ENCODE peak calls at places on chromosomes 3 and 15, in seven cellular contexts. One of them, this sample, is unnamed.

GRCh38 chr3:120749843-120750242 is 7.3 kb downstream of the GTF2E1 start:
- DNase-seq in CD4-positive, alpha-beta T cell: no peak
- DNase-seq in lung: no peak
- DNase-seq in IMR-90: no peak
- DNase-seq in foreskin keratinocyte: no peak
- DNase-seq in GM06990: no peak
- DNase-seq in heart left ventricle: no peak
- DNase-seq in this sample: peak

GRCh38 chr15:90211440-90212168 is 10.5 kb downstream of the SEMA4B start:
- DNase-seq in CD4-positive, alpha-beta T cell: no peak
- DNase-seq in lung: no peak
- DNase-seq in IMR-90: peak
- DNase-seq in foreskin keratinocyte: peak
- DNase-seq in GM06990: no peak
- DNase-seq in heart left ventricle: peak
- DNase-seq in this sample: peak

GRCh38 chr3:7307410-7307809 is 446.5 kb downstream of the GRM7 start:
- DNase-seq in CD4-positive, alpha-beta T cell: no peak
- DNase-seq in lung: no peak
- DNase-seq in IMR-90: no peak
- DNase-seq in foreskin keratinocyte: no peak
- DNase-seq in GM06990: no peak
- DNase-seq in heart left ventricle: no peak
- DNase-seq in this sample: no peak

GRCh38 chr15:76935620-76936019 is 4.1 kb downstream of the RCN2 start:
- DNase-seq in CD4-positive, alpha-beta T cell: no peak
- DNase-seq in lung: no peak
- DNase-seq in IMR-90: no peak
- DNase-seq in foreskin keratinocyte: no peak
- DNase-seq in GM06990: peak
- DNase-seq in heart left ventricle: no peak
- DNase-seq in this sample: no peak

GRCh38 chr3:51539291-51539891 is 872 bp downstream of the RAD54L2 start:
- DNase-seq in CD4-positive, alpha-beta T cell: peak
- DNase-seq in lung: no peak
- DNase-seq in IMR-90: peak
- DNase-seq in foreskin keratinocyte: peak
- DNase-seq in GM06990: peak
- DNase-seq in heart left ventricle: no peak
- DNase-seq in this sample: peak

GRCh38 chr3:50572158-50572557 is 2.8 kb downstream of the HEMK1 start:
- DNase-seq in CD4-positive, alpha-beta T cell: peak
- DNase-seq in lung: peak
- DNase-seq in IMR-90: peak
- DNase-seq in foreskin keratinocyte: peak
- DNase-seq in GM06990: peak
- DNase-seq in heart left ventricle: peak
- DNase-seq in this sample: peak

GRCh38 chr3:44893097-44893496 is 18.7 kb downstream of the TGM4 start:
- DNase-seq in CD4-positive, alpha-beta T cell: no peak
- DNase-seq in lung: no peak
- DNase-seq in IMR-90: peak
- DNase-seq in foreskin keratinocyte: peak
- DNase-seq in GM06990: no peak
- DNase-seq in heart left ventricle: no peak
- DNase-seq in this sample: peak

GRCh38 chr3:53375019-53375418 is 27.7 kb upstream of the DCP1A start:
- DNase-seq in CD4-positive, alpha-beta T cell: no peak
- DNase-seq in lung: peak
- DNase-seq in IMR-90: peak
- DNase-seq in foreskin keratinocyte: peak
- DNase-seq in GM06990: no peak
- DNase-seq in heart left ventricle: peak
- DNase-seq in this sample: peak

GRCh38 chr15:28021281-28022039 is 77.7 kb downstream of the OCA2 start:
- DNase-seq in CD4-positive, alpha-beta T cell: no peak
- DNase-seq in lung: peak
- DNase-seq in IMR-90: peak
- DNase-seq in foreskin keratinocyte: peak
- DNase-seq in GM06990: no peak
- DNase-seq in heart left ventricle: peak
- DNase-seq in this sample: no peak

GRCh38 chr15:33068531-33068990 is 126.0 kb downstream of the FMN1 start:
- DNase-seq in CD4-positive, alpha-beta T cell: no peak
- DNase-seq in lung: peak
- DNase-seq in IMR-90: no peak
- DNase-seq in foreskin keratinocyte: peak
- DNase-seq in GM06990: no peak
- DNase-seq in heart left ventricle: peak
- DNase-seq in this sample: peak

GRCh38 chr3:136473716-136474326 is 223.7 kb downstream of the PCCB start:
- DNase-seq in CD4-positive, alpha-beta T cell: no peak
- DNase-seq in lung: no peak
- DNase-seq in IMR-90: peak
- DNase-seq in foreskin keratinocyte: no peak
- DNase-seq in GM06990: no peak
- DNase-seq in heart left ventricle: no peak
- DNase-seq in this sample: no peak

GRCh38 chr15:44153352-44153751 is 41.7 kb downstream of the FRMD5 start:
- DNase-seq in CD4-positive, alpha-beta T cell: no peak
- DNase-seq in lung: no peak
- DNase-seq in IMR-90: peak
- DNase-seq in foreskin keratinocyte: no peak
- DNase-seq in GM06990: no peak
- DNase-seq in heart left ventricle: no peak
- DNase-seq in this sample: no peak

GRCh38 chr15:60557157-60557556 is 78.2 kb upstream of the ICE2 start:
- DNase-seq in CD4-positive, alpha-beta T cell: no peak
- DNase-seq in lung: no peak
- DNase-seq in IMR-90: peak
- DNase-seq in foreskin keratinocyte: no peak
- DNase-seq in GM06990: peak
- DNase-seq in heart left ventricle: no peak
- DNase-seq in this sample: no peak

GRCh38 chr3:105177558-105177957 is 189.2 kb upstream of the ALCAM start:
- DNase-seq in CD4-positive, alpha-beta T cell: no peak
- DNase-seq in lung: no peak
- DNase-seq in IMR-90: peak
- DNase-seq in foreskin keratinocyte: no peak
- DNase-seq in GM06990: no peak
- DNase-seq in heart left ventricle: no peak
- DNase-seq in this sample: no peak

GRCh38 chr15:48862705-48863104 is 15.2 kb upstream of the EID1 start:
- DNase-seq in CD4-positive, alpha-beta T cell: no peak
- DNase-seq in lung: no peak
- DNase-seq in IMR-90: no peak
- DNase-seq in foreskin keratinocyte: no peak
- DNase-seq in GM06990: no peak
- DNase-seq in heart left ventricle: no peak
- DNase-seq in this sample: no peak

GRCh38 chr3:28727321-28727720 is 378.7 kb upstream of the AZI2 start:
- DNase-seq in CD4-positive, alpha-beta T cell: no peak
- DNase-seq in lung: no peak
- DNase-seq in IMR-90: no peak
- DNase-seq in foreskin keratinocyte: no peak
- DNase-seq in GM06990: no peak
- DNase-seq in heart left ventricle: no peak
- DNase-seq in this sample: no peak

DNA sequence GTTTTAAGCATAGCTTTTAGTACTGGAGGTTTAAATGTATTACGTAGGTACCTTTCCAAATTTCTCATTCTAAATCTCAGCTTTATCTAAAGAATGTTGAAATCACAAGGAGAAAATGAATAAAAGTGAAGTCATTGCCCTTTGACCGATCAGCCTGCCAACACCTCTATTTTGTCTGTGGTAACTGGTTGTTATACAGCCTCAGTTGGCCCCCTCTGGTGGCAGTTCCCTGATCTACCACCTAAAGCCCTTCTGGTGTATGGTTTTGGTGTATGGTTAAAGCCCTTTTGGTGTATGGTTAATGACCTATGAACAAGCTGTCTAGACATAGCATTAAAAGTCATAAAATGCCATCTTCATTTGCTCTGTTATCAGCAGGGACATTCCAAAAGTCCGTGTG is 378.2 kb upstream of the AZI2 start:
- DNase-seq in CD4-positive, alpha-beta T cell: no peak
- DNase-seq in lung: peak
- DNase-seq in IMR-90: no peak
- DNase-seq in foreskin keratinocyte: peak
- DNase-seq in GM06990: no peak
- DNase-seq in heart left ventricle: peak
- DNase-seq in this sample: peak
- TF ChIP-seq CTCF in CD4-positive, alpha-beta T cell: no peak
- TF ChIP-seq CTCF in lung: peak
- TF ChIP-seq CTCF in IMR-90: peak
- TF ChIP-seq CTCF in foreskin keratinocyte: peak
- TF ChIP-seq CTCF in GM06990: peak
- TF ChIP-seq CTCF in heart left ventricle: peak
- TF ChIP-seq CTCF in this sample: peak

GRCh38 chr3:58333206-58334012 is 717 bp downstream of the PXK start:
- DNase-seq in CD4-positive, alpha-beta T cell: no peak
- DNase-seq in lung: no peak
- DNase-seq in IMR-90: no peak
- DNase-seq in foreskin keratinocyte: no peak
- DNase-seq in GM06990: peak
- DNase-seq in heart left ventricle: peak
- DNase-seq in this sample: peak
- TF ChIP-seq CTCF in CD4-positive, alpha-beta T cell: no peak
- TF ChIP-seq CTCF in lung: no peak
- TF ChIP-seq CTCF in IMR-90: no peak
- TF ChIP-seq CTCF in foreskin keratinocyte: peak
- TF ChIP-seq CTCF in GM06990: peak
- TF ChIP-seq CTCF in heart left ventricle: no peak
- TF ChIP-seq CTCF in this sample: no peak

DNA sequence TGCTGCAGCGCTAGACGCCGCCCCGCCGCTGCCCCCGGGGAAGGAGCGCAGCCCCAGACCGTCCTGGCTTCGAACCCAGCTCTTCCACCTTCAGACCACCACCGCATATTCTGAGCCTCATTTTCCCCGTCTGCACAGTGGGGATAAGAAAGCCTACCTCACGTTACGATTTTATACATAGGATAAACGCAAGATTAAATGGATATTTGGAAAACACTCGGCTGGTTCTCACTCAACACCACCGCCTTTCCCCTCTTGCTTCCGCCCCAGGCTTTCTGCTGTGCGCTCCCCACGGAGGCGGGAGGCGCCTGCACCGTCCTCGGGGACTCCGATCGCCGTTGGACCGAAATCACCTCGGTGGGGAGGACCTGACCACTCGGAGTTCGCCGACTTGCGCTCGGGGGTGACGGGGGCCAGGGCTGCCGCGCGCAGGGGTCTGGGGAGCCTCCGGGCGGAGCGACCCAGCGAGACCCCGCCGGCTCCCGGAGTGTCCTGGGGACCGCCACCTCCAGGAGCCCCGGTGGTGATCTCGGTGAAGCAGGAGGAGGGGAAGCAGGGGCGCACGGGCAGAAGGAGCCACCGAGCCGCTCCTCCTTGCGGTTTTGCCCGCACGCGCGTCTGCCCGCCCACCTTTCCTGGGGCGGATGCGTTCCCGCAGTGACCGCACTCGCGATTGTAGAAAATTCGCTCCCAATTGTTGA is 4.0 kb downstream of the FBXL22 start:
- DNase-seq in CD4-positive, alpha-beta T cell: peak
- DNase-seq in lung: no peak
- DNase-seq in IMR-90: peak
- DNase-seq in foreskin keratinocyte: peak
- DNase-seq in GM06990: no peak
- DNase-seq in heart left ventricle: peak
- DNase-seq in this sample: peak
- TF ChIP-seq CTCF in CD4-positive, alpha-beta T cell: no peak
- TF ChIP-seq CTCF in lung: no peak
- TF ChIP-seq CTCF in IMR-90: no peak
- TF ChIP-seq CTCF in foreskin keratinocyte: peak
- TF ChIP-seq CTCF in GM06990: no peak
- TF ChIP-seq CTCF in heart left ventricle: peak
- TF ChIP-seq CTCF in this sample: no peak

DNA sequence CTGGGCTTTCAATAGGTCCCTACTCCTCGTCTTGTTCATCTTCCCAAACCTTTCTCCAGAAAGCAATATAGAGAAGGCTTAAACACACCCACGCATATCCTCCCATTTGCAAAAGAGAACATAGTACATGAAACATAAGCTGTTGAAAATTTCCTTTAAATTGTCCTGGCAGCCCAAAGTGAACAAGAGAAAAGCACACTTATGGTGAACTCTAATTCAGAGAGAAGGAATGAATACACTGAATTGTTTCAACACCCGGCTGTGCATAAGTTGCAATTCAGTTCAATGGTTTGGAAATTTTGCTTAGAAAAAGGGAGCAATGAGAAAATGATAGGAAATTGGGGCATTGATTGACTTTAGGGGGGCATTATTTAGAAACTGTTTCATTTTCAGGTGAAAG is 202.6 kb downstream of the TIGIT start:
- DNase-seq in CD4-positive, alpha-beta T cell: no peak
- DNase-seq in lung: no peak
- DNase-seq in IMR-90: no peak
- DNase-seq in foreskin keratinocyte: no peak
- DNase-seq in GM06990: no peak
- DNase-seq in heart left ventricle: no peak
- DNase-seq in this sample: no peak
- TF ChIP-seq CTCF in CD4-positive, alpha-beta T cell: no peak
- TF ChIP-seq CTCF in lung: no peak
- TF ChIP-seq CTCF in IMR-90: no peak
- TF ChIP-seq CTCF in foreskin keratinocyte: no peak
- TF ChIP-seq CTCF in GM06990: no peak
- TF ChIP-seq CTCF in heart left ventricle: no peak
- TF ChIP-seq CTCF in this sample: no peak

DNA sequence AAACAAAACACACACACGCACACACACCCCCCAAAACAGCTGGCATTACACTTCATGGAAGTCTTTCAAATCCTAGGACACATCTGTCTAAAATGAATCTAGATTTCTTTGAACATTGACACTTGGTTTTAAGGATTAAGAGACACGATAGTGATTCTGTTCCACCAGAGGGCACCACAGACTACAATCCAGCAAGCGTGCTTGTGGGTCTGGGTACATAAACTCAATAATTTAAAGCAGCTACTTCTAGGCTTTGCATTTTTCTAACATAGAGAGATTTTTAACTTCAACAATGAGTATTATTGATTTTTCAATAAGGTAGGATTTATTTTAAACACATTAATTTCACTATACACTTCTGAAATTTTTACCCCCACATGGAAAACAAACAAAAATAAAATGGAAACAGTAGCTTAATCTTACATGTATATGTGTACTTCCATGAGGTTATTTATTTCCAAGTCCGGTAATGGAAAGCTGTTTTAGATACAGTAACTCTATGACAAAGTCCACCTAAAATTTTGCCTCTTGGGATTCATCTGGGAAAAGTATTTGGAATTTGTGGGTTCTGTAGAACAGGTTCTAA is 564.0 kb upstream of the TGFBR2 start:
- DNase-seq in CD4-positive, alpha-beta T cell: peak
- DNase-seq in lung: peak
- DNase-seq in IMR-90: peak
- DNase-seq in foreskin keratinocyte: peak
- DNase-seq in GM06990: no peak
- DNase-seq in heart left ventricle: peak
- DNase-seq in this sample: peak
- TF ChIP-seq CTCF in CD4-positive, alpha-beta T cell: peak
- TF ChIP-seq CTCF in lung: peak
- TF ChIP-seq CTCF in IMR-90: peak
- TF ChIP-seq CTCF in foreskin keratinocyte: peak
- TF ChIP-seq CTCF in GM06990: peak
- TF ChIP-seq CTCF in heart left ventricle: peak
- TF ChIP-seq CTCF in this sample: peak

This sample was measured in MCF 10A.